ENCODE peak calls at places on chromosomes 13 and 19, in six cellular contexts. One of them, this sample, is unnamed. For H3K79me2, the result is how much of the 10 kb centered on the place peaks cover.

GRCh38 chr13:112444001-112444311 is 67.8 kb downstream of the SPACA7 start:
- DNase-seq in neural progenitor cell: peak
- DNase-seq in H9: peak
- DNase-seq in fibroblast of lung: peak
- DNase-seq in keratinocyte: peak
- DNase-seq in astrocyte: peak
- DNase-seq in this sample: peak

GRCh38 chr19:42879613-42880012 is at the start of gene PSG1:
- DNase-seq in keratinocyte: no peak
- DNase-seq in neural progenitor cell: no peak
- DNase-seq in fibroblast of lung: no peak
- DNase-seq in H9: no peak
- DNase-seq in astrocyte: no peak
- DNase-seq in this sample: no peak

GRCh38 chr19:41411682-41412265 is 14.2 kb downstream of the BCKDHA start:
- DNase-seq in neural progenitor cell: no peak
- DNase-seq in astrocyte: no peak
- DNase-seq in H9: no peak
- DNase-seq in fibroblast of lung: no peak
- DNase-seq in keratinocyte: no peak
- DNase-seq in this sample: no peak

GRCh38 chr19:18122424-18122823 is 24.8 kb downstream of the MAST3 start:
- DNase-seq in astrocyte: no peak
- DNase-seq in neural progenitor cell: no peak
- DNase-seq in H9: no peak
- DNase-seq in keratinocyte: no peak
- DNase-seq in fibroblast of lung: no peak
- DNase-seq in this sample: no peak

GRCh38 chr19:38912600-38913514 is 871 bp upstream of the CCER2 start:
- DNase-seq in astrocyte: no peak
- DNase-seq in keratinocyte: no peak
- DNase-seq in neural progenitor cell: no peak
- DNase-seq in fibroblast of lung: no peak
- DNase-seq in H9: no peak
- DNase-seq in this sample: peak

GRCh38 chr13:98293103-98293502 is 116.0 kb upstream of the RNF113B start:
- DNase-seq in neural progenitor cell: no peak
- DNase-seq in H9: no peak
- DNase-seq in fibroblast of lung: no peak
- DNase-seq in astrocyte: no peak
- DNase-seq in keratinocyte: no peak
- DNase-seq in this sample: no peak

GRCh38 chr13:49980266-49980665 is 16.6 kb upstream of the TRIM13 start:
- DNase-seq in H9: no peak
- DNase-seq in keratinocyte: no peak
- DNase-seq in neural progenitor cell: no peak
- DNase-seq in fibroblast of lung: no peak
- DNase-seq in astrocyte: no peak
- DNase-seq in this sample: no peak

GRCh38 chr13:45490068-45490467 is 25.3 kb downstream of the COG3 start:
- DNase-seq in neural progenitor cell: no peak
- DNase-seq in astrocyte: no peak
- DNase-seq in keratinocyte: no peak
- DNase-seq in H9: no peak
- DNase-seq in fibroblast of lung: no peak
- DNase-seq in this sample: no peak

GRCh38 chr19:45166723-45167252 is 6.0 kb upstream of the NKPD1 start:
- DNase-seq in astrocyte: no peak
- DNase-seq in keratinocyte: no peak
- DNase-seq in neural progenitor cell: no peak
- DNase-seq in fibroblast of lung: no peak
- DNase-seq in H9: peak
- DNase-seq in this sample: no peak

GRCh38 chr19:10961073-10961762 is 388 bp downstream of the SMARCA4 start:
- DNase-seq in keratinocyte: no peak
- DNase-seq in neural progenitor cell: peak
- DNase-seq in H9: peak
- DNase-seq in astrocyte: no peak
- DNase-seq in fibroblast of lung: peak
- DNase-seq in this sample: peak

GRCh38 chr19:49355890-49356289 is 6.3 kb downstream of the TEAD2 start:
- DNase-seq in neural progenitor cell: no peak
- DNase-seq in keratinocyte: no peak
- DNase-seq in astrocyte: no peak
- DNase-seq in fibroblast of lung: no peak
- DNase-seq in H9: no peak
- DNase-seq in this sample: no peak

GRCh38 chr19:44005968-44006367 is 3.2 kb downstream of the ZNF230 start:
- DNase-seq in neural progenitor cell: no peak
- DNase-seq in astrocyte: no peak
- DNase-seq in fibroblast of lung: peak
- DNase-seq in keratinocyte: no peak
- DNase-seq in H9: no peak
- DNase-seq in this sample: no peak

DNA sequence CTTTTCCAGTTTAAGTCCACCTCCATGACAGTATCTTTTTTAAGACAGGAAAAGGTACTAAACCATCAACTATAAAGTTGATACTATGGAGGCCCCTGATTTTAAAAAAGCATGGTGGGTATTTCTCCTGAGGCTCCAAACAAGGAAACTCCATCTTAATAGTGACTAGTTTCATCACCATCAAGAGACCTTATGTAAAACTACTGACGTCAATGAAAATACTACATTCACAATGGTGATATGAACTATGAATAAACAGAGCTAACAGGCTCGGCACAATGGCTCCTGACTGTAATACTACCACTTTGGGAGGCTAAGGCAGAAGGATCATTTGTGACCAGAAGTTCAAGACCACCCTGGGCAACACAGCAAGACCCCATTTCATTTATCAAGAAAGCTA is 162.7 kb downstream of the KLF12 start:
- DNase-seq in keratinocyte: no peak
- DNase-seq in neural progenitor cell: no peak
- DNase-seq in fibroblast of lung: peak
- DNase-seq in astrocyte: no peak
- DNase-seq in H9: no peak
- DNase-seq in this sample: no peak
- H3K79me2 ChIP-seq in keratinocyte: under half
- H3K79me2 ChIP-seq in neural progenitor cell: under half
- H3K79me2 ChIP-seq in fibroblast of lung: under half
- H3K79me2 ChIP-seq in astrocyte: half or more
- H3K79me2 ChIP-seq in H9: under half
- H3K79me2 ChIP-seq in this sample: under half

GRCh38 chr19:16363852-16364230 is 39.2 kb downstream of the KLF2 start:
- DNase-seq in fibroblast of lung: no peak
- DNase-seq in neural progenitor cell: no peak
- DNase-seq in astrocyte: no peak
- DNase-seq in H9: no peak
- DNase-seq in keratinocyte: no peak
- DNase-seq in this sample: no peak
- H3K79me2 ChIP-seq in fibroblast of lung: under half
- H3K79me2 ChIP-seq in neural progenitor cell: under half
- H3K79me2 ChIP-seq in astrocyte: under half
- H3K79me2 ChIP-seq in H9: under half
- H3K79me2 ChIP-seq in keratinocyte: under half
- H3K79me2 ChIP-seq in this sample: under half

GRCh38 chr19:46355991-46356669 is 9.2 kb downstream of the PPP5C start:
- DNase-seq in fibroblast of lung: no peak
- DNase-seq in astrocyte: no peak
- DNase-seq in keratinocyte: no peak
- DNase-seq in H9: no peak
- DNase-seq in neural progenitor cell: no peak
- DNase-seq in this sample: no peak

GRCh38 chr19:46361915-46362314 is 15.0 kb downstream of the PPP5C start:
- DNase-seq in fibroblast of lung: no peak
- DNase-seq in H9: no peak
- DNase-seq in astrocyte: peak
- DNase-seq in neural progenitor cell: no peak
- DNase-seq in keratinocyte: no peak
- DNase-seq in this sample: no peak

GRCh38 chr19:46356670-46357055 is 9.8 kb downstream of the PPP5C start:
- DNase-seq in keratinocyte: no peak
- DNase-seq in fibroblast of lung: no peak
- DNase-seq in neural progenitor cell: no peak
- DNase-seq in H9: no peak
- DNase-seq in astrocyte: no peak
- DNase-seq in this sample: no peak

GRCh38 chr19:46355234-46355990 is 8.5 kb downstream of the PPP5C start:
- DNase-seq in neural progenitor cell: no peak
- DNase-seq in astrocyte: no peak
- DNase-seq in keratinocyte: no peak
- DNase-seq in H9: no peak
- DNase-seq in fibroblast of lung: no peak
- DNase-seq in this sample: no peak

GRCh38 chr19:46357846-46358583 is 11.1 kb downstream of the PPP5C start:
- DNase-seq in H9: no peak
- DNase-seq in fibroblast of lung: no peak
- DNase-seq in neural progenitor cell: no peak
- DNase-seq in keratinocyte: no peak
- DNase-seq in astrocyte: peak
- DNase-seq in this sample: no peak
- H3K79me2 ChIP-seq in H9: under half
- H3K79me2 ChIP-seq in fibroblast of lung: under half
- H3K79me2 ChIP-seq in neural progenitor cell: half or more
- H3K79me2 ChIP-seq in keratinocyte: under half
- H3K79me2 ChIP-seq in astrocyte: half or more
- H3K79me2 ChIP-seq in this sample: under half

GRCh38 chr13:75666646-75667351 is 30.7 kb downstream of the LMO7 start:
- DNase-seq in keratinocyte: peak
- DNase-seq in H9: no peak
- DNase-seq in fibroblast of lung: peak
- DNase-seq in astrocyte: peak
- DNase-seq in neural progenitor cell: no peak
- DNase-seq in this sample: no peak
- H3K79me2 ChIP-seq in keratinocyte: under half
- H3K79me2 ChIP-seq in H9: under half
- H3K79me2 ChIP-seq in fibroblast of lung: half or more
- H3K79me2 ChIP-seq in astrocyte: half or more
- H3K79me2 ChIP-seq in neural progenitor cell: under half
- H3K79me2 ChIP-seq in this sample: under half

GRCh38 chr13:21031594-21031993 is 29.8 kb downstream of the LATS2 start:
- DNase-seq in fibroblast of lung: no peak
- DNase-seq in keratinocyte: no peak
- DNase-seq in astrocyte: no peak
- DNase-seq in neural progenitor cell: no peak
- DNase-seq in H9: no peak
- DNase-seq in this sample: no peak
- H3K79me2 ChIP-seq in fibroblast of lung: half or more
- H3K79me2 ChIP-seq in keratinocyte: half or more
- H3K79me2 ChIP-seq in astrocyte: half or more
- H3K79me2 ChIP-seq in neural progenitor cell: half or more
- H3K79me2 ChIP-seq in H9: under half
- H3K79me2 ChIP-seq in this sample: under half

GRCh38 chr19:16142032-16142580 is 1.4 kb upstream of the HSH2D start:
- DNase-seq in H9: no peak
- DNase-seq in keratinocyte: no peak
- DNase-seq in neural progenitor cell: no peak
- DNase-seq in fibroblast of lung: no peak
- DNase-seq in astrocyte: no peak
- DNase-seq in this sample: no peak

GRCh38 chr19:16141043-16141442 is 2.4 kb upstream of the HSH2D start:
- DNase-seq in neural progenitor cell: no peak
- DNase-seq in fibroblast of lung: no peak
- DNase-seq in astrocyte: no peak
- DNase-seq in H9: no peak
- DNase-seq in keratinocyte: no peak
- DNase-seq in this sample: no peak

GRCh38 chr19:16143399-16144215 is at the start of gene HSH2D:
- DNase-seq in keratinocyte: no peak
- DNase-seq in H9: peak
- DNase-seq in astrocyte: no peak
- DNase-seq in neural progenitor cell: no peak
- DNase-seq in fibroblast of lung: no peak
- DNase-seq in this sample: peak

GRCh38 chr19:16146112-16146511 is 2.6 kb downstream of the HSH2D start:
- DNase-seq in H9: no peak
- DNase-seq in neural progenitor cell: no peak
- DNase-seq in fibroblast of lung: no peak
- DNase-seq in keratinocyte: no peak
- DNase-seq in astrocyte: no peak
- DNase-seq in this sample: no peak

DNA sequence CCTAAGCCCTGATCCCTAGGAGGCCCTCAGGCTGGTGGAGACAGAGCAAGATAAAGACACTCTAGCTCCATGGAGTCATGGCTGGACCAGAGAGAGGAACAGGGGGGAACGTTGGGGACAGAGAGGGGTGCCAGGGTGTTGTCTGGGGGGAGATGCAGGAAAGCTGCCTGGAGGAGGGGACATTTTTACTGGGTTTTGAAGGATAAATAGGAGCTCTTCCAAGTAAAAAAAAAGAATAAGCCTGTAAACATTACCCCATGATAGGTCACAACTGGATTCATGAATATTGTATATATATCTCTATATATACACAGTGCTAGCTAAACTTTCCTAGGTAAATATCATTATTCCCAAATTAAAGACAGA is 714 bp downstream of the HSH2D start:
- DNase-seq in fibroblast of lung: no peak
- DNase-seq in keratinocyte: no peak
- DNase-seq in H9: no peak
- DNase-seq in astrocyte: no peak
- DNase-seq in neural progenitor cell: no peak
- DNase-seq in this sample: no peak
- H3K79me2 ChIP-seq in fibroblast of lung: under half
- H3K79me2 ChIP-seq in keratinocyte: under half
- H3K79me2 ChIP-seq in H9: under half
- H3K79me2 ChIP-seq in astrocyte: under half
- H3K79me2 ChIP-seq in neural progenitor cell: under half
- H3K79me2 ChIP-seq in this sample: under half

GRCh38 chr13:103873725-103874124 is 807.5 kb upstream of the SLC10A2 start:
- DNase-seq in keratinocyte: no peak
- DNase-seq in H9: no peak
- DNase-seq in astrocyte: no peak
- DNase-seq in fibroblast of lung: no peak
- DNase-seq in neural progenitor cell: no peak
- DNase-seq in this sample: no peak
- H3K79me2 ChIP-seq in keratinocyte: under half
- H3K79me2 ChIP-seq in H9: under half
- H3K79me2 ChIP-seq in astrocyte: under half
- H3K79me2 ChIP-seq in fibroblast of lung: under half
- H3K79me2 ChIP-seq in neural progenitor cell: under half
- H3K79me2 ChIP-seq in this sample: under half

DNA sequence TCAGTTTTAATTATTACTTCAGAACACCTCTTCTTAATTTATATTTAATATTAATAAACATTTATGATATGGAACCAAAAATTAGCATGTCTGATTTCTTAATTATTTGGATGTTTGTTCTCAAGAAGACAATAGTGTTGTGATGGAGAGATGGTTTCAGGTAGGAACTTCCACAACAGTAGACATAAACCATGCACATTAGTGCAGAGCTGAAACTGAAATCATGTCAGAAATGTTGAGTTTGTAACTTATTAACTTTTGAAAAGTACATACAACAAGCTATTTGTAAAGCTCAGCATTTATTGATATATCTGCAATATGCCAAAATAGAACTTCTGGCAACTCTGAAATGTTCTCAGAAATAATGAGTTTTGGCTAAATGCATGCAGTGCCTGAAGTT is 11.8 kb upstream of the EDNRB start:
- DNase-seq in H9: no peak
- DNase-seq in fibroblast of lung: no peak
- DNase-seq in neural progenitor cell: no peak
- DNase-seq in astrocyte: no peak
- DNase-seq in keratinocyte: no peak
- DNase-seq in this sample: no peak
- H3K79me2 ChIP-seq in H9: under half
- H3K79me2 ChIP-seq in fibroblast of lung: under half
- H3K79me2 ChIP-seq in neural progenitor cell: under half
- H3K79me2 ChIP-seq in astrocyte: under half
- H3K79me2 ChIP-seq in keratinocyte: under half
- H3K79me2 ChIP-seq in this sample: under half

This sample was measured in PC-9.